ENCODE peak calls at places on chromosome 9, in six cellular contexts. J is lower lobe of right lung, A is left lung, G is tibial artery, C is fibroblast of lung, K is A673. Q is an unnamed sample.

GRCh38 chr9:136329211-136329627 is 1.9 kb downstream of the GPSM1 start:
- DNase-seq in J (no peak), A (no peak), G (no peak), C (no peak), K (no peak), Q (no peak)

GRCh38 chr9:73179594-73179993 is 27.9 kb downstream of the ANXA1 start:
- DNase-seq in J (no peak), A (no peak), G (no peak), C (no peak), K (peak; percentile 38), Q (no peak)

GRCh38 chr9:5488616-5489015 is 21.7 kb upstream of the PDCD1LG2 start:
- DNase-seq in J (no peak), A (no peak), G (no peak), C (no peak), K (no peak), Q (no peak)

GRCh38 chr9:122133263-122133983 is 26.2 kb downstream of the NDUFA8 start:
- DNase-seq in J (no peak), A (no peak), G (no peak), C (no peak), K (no peak), Q (no peak)

GRCh38 chr9:130010151-130010988 is 32.6 kb downstream of the FNBP1 start:
- DNase-seq in J (no peak), A (no peak), G (no peak), C (no peak), K (no peak), Q (no peak)

GRCh38 chr9:24436761-24437160 is 108.9 kb downstream of the IZUMO3 start:
- DNase-seq in J (no peak), A (no peak), G (no peak), C (no peak), K (no peak), Q (no peak)

GRCh38 chr9:2101524-2101923 is 86.4 kb downstream of the SMARCA2 start:
- DNase-seq in J (no peak), A (no peak), G (no peak), C (no peak), K (no peak), Q (no peak)

GRCh38 chr9:87792831-87793288 is 66.9 kb downstream of the CTSL start:
- DNase-seq in J (peak; percentile 83), A (peak; percentile 87), G (peak; percentile 81), C (peak; percentile 94), K (no peak), Q (peak; percentile 72)

GRCh38 chr9:98365227-98365669 is 109.8 kb upstream of the TBC1D2 start:
- DNase-seq in J (no peak), A (no peak), G (no peak), C (peak; percentile 53), K (peak; percentile 28), Q (no peak)

GRCh38 chr9:127771570-127772189 is 6.8 kb downstream of the SH2D3C start:
- DNase-seq in J (no peak), A (no peak), G (no peak), C (no peak), K (no peak), Q (no peak)

GRCh38 chr9:70229579-70229978 is 29.2 kb upstream of the SMC5 start:
- DNase-seq in J (no peak), A (no peak), G (no peak), C (peak; percentile 66), K (peak; percentile 24), Q (no peak)

GRCh38 chr9:126882746-126883145 is 22.3 kb downstream of the ZBTB34 start:
- DNase-seq in J (no peak), A (no peak), G (no peak), C (no peak), K (no peak), Q (no peak)

GRCh38 chr9:93099551-93100264 is 3.7 kb downstream of the CARD19 start:
- DNase-seq in J (peak; percentile 44), A (peak; percentile 34), G (peak; percentile 19), C (no peak), K (no peak), Q (peak; percentile 7)

GRCh38 chr9:72400866-72401265 is 35.9 kb upstream of the ZFAND5 start:
- DNase-seq in J (no peak), A (no peak), G (no peak), C (no peak), K (no peak), Q (no peak)

GRCh38 chr9:122029898-122030297 is 63.2 kb downstream of the TTLL11 start:
- DNase-seq in J (no peak), A (no peak), G (no peak), C (no peak), K (no peak), Q (no peak)

GRCh38 chr9:127929044-127929979 is 1.3 kb downstream of the PIP5KL1 start:
- DNase-seq in J (no peak), A (no peak), G (no peak), C (no peak), K (no peak), Q (no peak)

GRCh38 chr9:2253814-2254550 is 238.8 kb downstream of the SMARCA2 start:
- DNase-seq in J (no peak), A (no peak), G (no peak), C (no peak), K (no peak), Q (no peak)

GRCh38 chr9:4792054-4792571 is 631 bp upstream of the RCL1 start:
- DNase-seq in J (no peak), A (no peak), G (no peak), C (peak; percentile 6), K (no peak), Q (no peak)

GRCh38 chr9:131590907-131591844 is 45.9 kb downstream of the PRRT1B start:
- DNase-seq in J (peak; percentile 91), A (peak; percentile 85), G (peak; percentile 76), C (peak; percentile 74), K (peak; percentile 75), Q (peak; percentile 88)
- H3K4me1 ChIP-seq in J (no peaks in the 10 kb centered on the region), A (no peaks in the 10 kb centered on the region), G (no peaks in the 10 kb centered on the region), C (no peaks in the 10 kb centered on the region), K (no peaks in the 10 kb centered on the region), Q (no peaks in the 10 kb centered on the region)

GRCh38 chr9:134335095-134335489 is 8.8 kb downstream of the RXRA start:
- DNase-seq in J (no peak), A (no peak), G (no peak), C (no peak), K (no peak), Q (no peak)
- H3K4me1 ChIP-seq in J (peaks cover 97% of the 10 kb centered on the region), A (peaks cover 47% of the 10 kb centered on the region), G (no peaks in the 10 kb centered on the region), C (peaks cover under 1% of the 10 kb centered on the region), K (peaks cover 17% of the 10 kb centered on the region), Q (peaks cover 21% of the 10 kb centered on the region)

GRCh38 chr9:112377684-112378344 is 2.1 kb upstream of the HSDL2 start:
- DNase-seq in J (no peak), A (no peak), G (no peak), C (no peak), K (no peak), Q (no peak)

GRCh38 chr9:112380771-112381181 is 868 bp downstream of the HSDL2 start:
- DNase-seq in J (no peak), A (no peak), G (no peak), C (peak; percentile 43), K (peak; percentile 62), Q (no peak)

GRCh38 chr9:112380102-112380581 is at the start of gene HSDL2:
- DNase-seq in J (no peak), A (peak; percentile 58), G (peak; percentile 50), C (peak; percentile 57), K (peak; percentile 25), Q (peak; percentile 80)

GRCh38 chr9:112378441-112379176 is 1.3 kb upstream of the HSDL2 start:
- DNase-seq in J (peak; percentile 51), A (peak; percentile 35), G (no peak), C (no peak), K (no peak), Q (peak; percentile 63)

DNA sequence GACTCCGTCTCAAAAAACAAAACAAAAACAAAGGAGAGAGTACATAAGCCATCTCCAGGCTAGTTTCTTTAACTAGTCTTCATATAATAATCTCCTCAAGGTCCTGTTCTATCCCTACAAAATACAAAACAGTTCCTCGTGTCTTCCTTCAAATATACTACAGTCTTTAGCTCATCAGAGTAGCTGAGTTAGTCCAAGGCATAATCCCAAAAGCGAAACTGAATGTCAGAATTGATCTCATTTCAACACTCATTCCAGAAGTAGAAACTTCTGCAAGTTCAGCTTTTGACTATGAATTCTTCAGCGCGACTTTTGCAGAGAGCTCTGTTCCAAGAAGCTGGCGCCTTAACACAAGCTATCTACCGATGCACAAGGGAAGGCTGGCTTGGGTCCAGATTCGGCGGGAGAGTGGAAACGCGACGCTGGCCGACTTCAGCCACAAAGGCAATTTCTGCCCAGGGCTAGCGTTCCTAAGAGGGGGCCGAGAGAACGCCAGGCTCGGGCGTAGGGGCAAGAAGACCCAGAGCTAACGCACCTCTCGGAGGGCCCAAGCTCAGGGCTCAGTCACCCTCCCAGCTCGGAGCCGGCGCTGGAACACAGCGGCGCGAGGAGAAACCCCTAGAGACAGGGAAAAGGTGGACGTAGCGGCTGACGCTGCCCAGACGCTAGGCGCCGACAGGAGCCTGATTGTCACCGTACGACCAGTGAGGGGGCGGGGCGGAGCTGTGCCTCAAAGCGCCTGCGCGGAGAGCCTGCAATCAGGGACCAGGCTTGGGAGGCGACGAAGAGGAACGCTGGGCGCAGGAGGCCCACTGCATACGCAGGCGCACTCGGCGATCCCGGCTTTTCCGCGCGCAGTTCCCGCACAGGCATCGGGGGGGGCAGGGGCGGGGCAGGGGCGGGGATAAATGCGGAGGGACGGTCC is 469 bp upstream of the HSDL2 start:
- DNase-seq in J (peak; percentile 100), A (peak; percentile 100), G (peak; percentile 99), C (peak; percentile 98), K (peak; percentile 99), Q (peak; percentile 100)
- H3K4me1 ChIP-seq in J (peaks cover 48% of the 10 kb centered on the region), A (no peaks in the 10 kb centered on the region), G (no peaks in the 10 kb centered on the region), C (no peaks in the 10 kb centered on the region), K (peaks cover 5% of the 10 kb centered on the region), Q (peaks cover 30% of the 10 kb centered on the region)

GRCh38 chr9:68548241-68548640 is 7.6 kb upstream of the TMEM252 start:
- DNase-seq in J (no peak), A (no peak), G (no peak), C (no peak), K (no peak), Q (no peak)
- H3K4me1 ChIP-seq in J (peaks cover 5% of the 10 kb centered on the region), A (no peaks in the 10 kb centered on the region), G (no peaks in the 10 kb centered on the region), C (peaks cover 2% of the 10 kb centered on the region), K (no peaks in the 10 kb centered on the region), Q (no peaks in the 10 kb centered on the region)

GRCh38 chr9:27182421-27182820 is 73.4 kb downstream of the TEK start:
- DNase-seq in J (no peak), A (no peak), G (no peak), C (no peak), K (no peak), Q (no peak)
- H3K4me1 ChIP-seq in J (peaks cover 18% of the 10 kb centered on the region), A (peaks cover 5% of the 10 kb centered on the region), G (no peaks in the 10 kb centered on the region), C (no peaks in the 10 kb centered on the region), K (no peaks in the 10 kb centered on the region), Q (peaks cover 7% of the 10 kb centered on the region)

DNA sequence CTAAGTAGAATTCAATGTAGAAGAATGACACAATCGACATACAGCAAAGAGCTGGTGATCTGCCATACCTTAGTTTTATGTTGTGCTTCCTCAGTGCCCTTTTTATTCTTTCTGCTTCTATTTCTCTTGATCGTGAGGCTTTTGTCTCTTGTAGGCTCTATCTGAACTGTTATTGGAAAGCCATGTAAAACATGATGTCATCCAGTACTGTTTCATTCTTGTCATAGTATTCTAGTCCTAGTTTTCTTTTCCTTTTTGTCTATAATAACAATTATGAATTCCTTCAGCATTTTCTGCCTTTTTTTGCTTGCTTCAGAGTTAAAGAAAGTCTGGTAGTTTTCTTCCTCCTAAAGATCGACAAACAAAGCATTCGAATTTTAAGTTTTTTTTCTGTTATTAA is 454.4 kb downstream of the TLE4 start:
- DNase-seq in J (no peak), A (no peak), G (no peak), C (no peak), K (no peak), Q (no peak)
- H3K4me1 ChIP-seq in J (no peaks in the 10 kb centered on the region), A (no peaks in the 10 kb centered on the region), G (no peaks in the 10 kb centered on the region), C (no peaks in the 10 kb centered on the region), K (no peaks in the 10 kb centered on the region), Q (no peaks in the 10 kb centered on the region)